ENCODE peak calls at places on chromosomes 16 and 17, in ten cellular contexts. Y is A549, V is ovary, B is upper lobe of left lung, F is SK-N-SH, W is sigmoid colon, A is transverse colon, C is stomach, P is H1, T is tibial nerve. K is an unnamed sample.

GRCh38 chr17:42113293-42114069 is 967 bp upstream of the DHX58 start:
- DNase-seq in A (no peak), P (no peak), F (no peak), B (no peak), V (no peak), W (no peak), Y (no peak), C (no peak), T (no peak), K (no peak)

GRCh38 chr16:2385441-2385840 is 43.8 kb upstream of the CCNF start:
- DNase-seq in W (no peak), A (no peak), T (no peak), C (no peak), V (no peak), Y (no peak), F (no peak), B (no peak), P (no peak), K (no peak)

GRCh38 chr16:12337776-12338655 is 361.5 kb downstream of the SNX29 start:
- DNase-seq in B (no peak), A (no peak), P (no peak), W (no peak), Y (no peak), F (no peak), C (no peak), T (no peak), V (no peak), K (no peak)

GRCh38 chr16:23901178-23902131 is 65.7 kb downstream of the PRKCB start:
- DNase-seq in W (no peak), F (no peak), T (no peak), C (no peak), P (no peak), Y (no peak), A (no peak), B (no peak), V (no peak), K (no peak)

GRCh38 chr16:14302031-14302398 is 230.9 kb downstream of the MRTFB start:
- DNase-seq in V (peak), C (peak), Y (peak), F (peak), B (peak), A (peak), W (peak), T (no peak), P (no peak), K (no peak)

GRCh38 chr16:12529582-12529981 is 274.1 kb downstream of the CPPED1 start:
- DNase-seq in F (no peak), C (no peak), B (peak), W (no peak), A (no peak), T (no peak), V (no peak), P (no peak), Y (no peak), K (no peak)

GRCh38 chr16:69523571-69523970 is 42.2 kb upstream of the NFAT5 start:
- DNase-seq in W (no peak), F (no peak), A (peak), C (no peak), P (no peak), Y (no peak), B (no peak), T (no peak), V (no peak), K (no peak)

GRCh38 chr17:39156491-39156890 is 5.1 kb upstream of the PLXDC1 start:
- DNase-seq in V (no peak), B (no peak), Y (no peak), F (no peak), T (no peak), P (no peak), W (no peak), C (no peak), A (no peak), K (no peak)

GRCh38 chr17:63850401-63850800 is 7.9 kb upstream of the SMARCD2 start:
- DNase-seq in B (no peak), V (no peak), P (no peak), Y (no peak), T (no peak), F (no peak), W (peak), C (no peak), A (no peak), K (no peak)

GRCh38 chr16:27775254-27775653 is 225.3 kb downstream of the KATNIP start:
- DNase-seq in C (no peak), W (no peak), T (no peak), V (no peak), P (no peak), F (no peak), B (no peak), A (no peak), Y (no peak), K (no peak)

GRCh38 chr17:45325810-45326209 is 9.0 kb upstream of the MAP3K14 start:
- DNase-seq in P (no peak), B (no peak), Y (no peak), V (no peak), C (no peak), W (peak), F (no peak), A (no peak), T (no peak), K (no peak)

GRCh38 chr17:71023631-71024030 is 854.3 kb downstream of the KCNJ2 start:
- DNase-seq in T (no peak), Y (no peak), B (no peak), W (no peak), C (no peak), A (no peak), F (peak), P (no peak), V (no peak), K (no peak)

GRCh38 chr16:30092373-30093010 is 768 bp upstream of the TBX6 start:
- DNase-seq in C (peak), T (peak), A (peak), F (peak), W (peak), B (peak), Y (peak), V (peak), P (no peak), K (peak)

GRCh38 chr16:58460219-58460610 is 39.7 kb upstream of the NDRG4 start:
- DNase-seq in C (no peak), B (no peak), F (no peak), W (no peak), Y (no peak), V (no peak), T (no peak), P (no peak), A (no peak), K (no peak)

GRCh38 chr17:4195306-4195705 is 52.3 kb downstream of the CYB5D2 start:
- DNase-seq in W (no peak), C (no peak), B (no peak), P (no peak), T (no peak), A (no peak), V (no peak), Y (no peak), F (no peak), K (no peak)

GRCh38 chr16:75080205-75081029 is 36.2 kb downstream of the LDHD start:
- DNase-seq in V (no peak), Y (no peak), C (no peak), F (no peak), W (no peak), T (no peak), P (no peak), B (no peak), A (no peak), K (no peak)

GRCh38 chr16:27269300-27270150 is 953 bp upstream of the NSMCE1 start:
- DNase-seq in T (no peak), W (no peak), A (no peak), F (no peak), B (no peak), V (no peak), C (no peak), P (no peak), Y (no peak), K (peak)

GRCh38 chr16:22397459-22397858 is 23.0 kb upstream of the CDR2 start:
- DNase-seq in A (no peak), V (no peak), W (no peak), Y (no peak), P (no peak), C (no peak), T (no peak), F (no peak), B (peak), K (no peak)

GRCh38 chr17:28928061-28928460 is 23.3 kb downstream of the PHF12 start:
- DNase-seq in W (no peak), C (no peak), Y (no peak), F (no peak), P (no peak), B (no peak), V (no peak), T (no peak), A (no peak), K (no peak)

GRCh38 chr16:49600541-49600940 is 226.9 kb downstream of the C16orf78 start:
- DNase-seq in W (no peak), V (no peak), B (no peak), A (no peak), P (no peak), Y (no peak), F (peak), C (peak), T (no peak), K (no peak)

GRCh38 chr17:69466905-69467630 is 52.6 kb downstream of the MAP2K6 start:
- DNase-seq in C (no peak), A (no peak), V (no peak), F (peak), B (no peak), Y (peak), T (no peak), W (no peak), P (no peak), K (no peak)

GRCh38 chr16:4674926-4675530 is 18.3 kb upstream of the NUDT16L1 start:
- DNase-seq in C (no peak), Y (no peak), V (no peak), B (no peak), T (no peak), A (no peak), F (no peak), W (no peak), P (no peak), K (no peak)

GRCh38 chr16:10269632-10270031 is 87.4 kb upstream of the GRIN2A start:
- DNase-seq in F (no peak), T (no peak), W (no peak), C (no peak), P (no peak), B (no peak), Y (no peak), A (no peak), V (no peak), K (no peak)

GRCh38 chr17:73342057-73342522 is 30.3 kb upstream of the CDC42EP4 start:
- DNase-seq in F (peak), Y (peak), V (peak), P (peak), A (peak), T (peak), W (peak), B (peak), C (peak), K (no peak)

GRCh38 chr16:30416624-30417298 is 9.4 kb downstream of the ZNF771 start:
- DNase-seq in P (no peak), T (no peak), B (no peak), C (no peak), A (no peak), Y (no peak), W (no peak), V (no peak), F (no peak), K (no peak)

GRCh38 chr17:8726951-8727555 is 17.6 kb downstream of the CCDC42 start:
- DNase-seq in A (no peak), W (no peak), F (peak), V (no peak), Y (no peak), B (no peak), C (no peak), P (no peak), T (no peak), K (no peak)

GRCh38 chr16:67966549-67967182 is 1.8 kb downstream of the SLC12A4 start:
- DNase-seq in V (no peak), P (no peak), T (no peak), C (no peak), A (no peak), B (peak), W (no peak), Y (peak), F (no peak), K (no peak)

GRCh38 chr17:58667934-58668597 is 23.8 kb downstream of the TEX14 start:
- DNase-seq in Y (peak), V (no peak), F (no peak), W (no peak), B (no peak), T (no peak), P (no peak), A (no peak), C (no peak), K (no peak)
- TF ChIP-seq EP300 in Y (no peak), V (no peak), F (no peak), W (no peak), B (no peak), T (no peak), P (no peak), A (no peak), C (no peak), K (no peak)

GRCh38 chr17:17171991-17172939 is 33.9 kb downstream of the PLD6 start:
- DNase-seq in T (no peak), F (no peak), C (no peak), Y (no peak), W (no peak), P (no peak), A (no peak), V (no peak), B (peak), K (no peak)
- TF ChIP-seq CTCF in T (no peak), F (no peak), C (no peak), Y (no peak), W (no peak), P (no peak), A (no peak), V (no peak), B (no peak), K (no peak)

DNA sequence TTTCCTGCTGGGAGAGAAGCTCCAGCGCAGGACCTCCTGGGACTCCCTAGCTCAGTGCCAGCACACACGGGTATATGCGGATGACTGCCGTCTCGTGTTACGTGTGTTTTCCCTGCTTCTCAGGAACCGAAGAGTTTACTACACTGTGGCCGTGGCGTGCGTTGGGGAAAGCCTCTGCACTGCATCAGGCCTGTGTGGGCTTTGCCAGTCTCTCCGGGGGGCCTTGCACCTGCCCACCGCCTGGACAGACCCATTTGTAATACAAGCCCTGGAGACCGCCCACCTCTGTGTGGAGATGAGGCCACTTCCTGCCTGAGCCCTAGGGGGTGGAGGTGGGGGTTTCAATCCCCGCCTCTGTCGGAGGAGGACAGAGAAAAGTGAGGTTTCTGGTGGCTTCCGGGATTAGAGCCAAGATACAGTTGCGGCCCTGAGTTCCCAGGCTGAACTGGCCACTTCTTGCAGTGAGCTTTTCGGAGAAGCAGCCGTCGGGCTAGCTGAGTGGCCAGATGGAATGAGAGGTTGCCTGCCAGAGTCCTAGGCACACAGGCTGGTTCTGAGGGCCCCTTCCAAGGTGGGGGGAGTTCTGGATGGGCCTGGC is 43.4 kb upstream of the GSE1 start:
- DNase-seq in A (peak), B (peak), V (no peak), Y (no peak), C (peak), W (no peak), T (no peak), F (peak), P (no peak), K (no peak)
- TF ChIP-seq EP300 in A (no peak), B (no peak), V (no peak), Y (no peak), C (no peak), W (no peak), T (no peak), F (no peak), P (peak), K (no peak)

DNA sequence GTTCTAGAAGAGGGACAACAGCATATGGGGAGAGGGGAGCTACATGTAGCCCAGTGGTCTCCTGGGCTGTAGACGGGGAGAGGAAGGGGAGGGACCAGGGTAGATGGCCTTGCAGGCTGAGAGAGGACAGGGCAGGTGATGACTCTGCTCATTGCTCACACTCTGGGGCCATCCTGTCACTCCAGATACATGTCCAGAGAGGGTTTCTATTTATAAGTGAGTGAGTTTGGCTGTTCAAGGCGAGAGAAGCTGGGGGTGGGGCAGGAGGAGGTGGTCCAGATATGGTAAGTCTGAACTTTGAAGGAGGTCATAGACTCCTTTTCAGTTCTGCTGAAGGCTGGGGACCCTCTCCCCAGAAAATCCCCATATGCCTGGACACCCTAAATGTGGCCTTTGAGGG is 22.2 kb downstream of the CACNA1G start:
- DNase-seq in V (no peak), B (no peak), Y (no peak), P (no peak), F (no peak), T (no peak), W (no peak), A (no peak), C (no peak), K (no peak)
- TF ChIP-seq CTCF in V (no peak), B (no peak), Y (no peak), P (no peak), F (no peak), T (no peak), W (no peak), A (no peak), C (no peak), K (no peak)

K was measured in esophagus muscularis mucosa.